ENCODE peak calls at places on chromosomes 11 and 22, in seven cellular contexts. P is naive thymus-derived CD4-positive, alpha-beta T cell; O is MM.1S; A is SJSA1; N is endodermal cell; B is K562; L is astrocyte. J is an unnamed sample.

GRCh38 chr11:111766834-111767142 is 599 bp upstream of the PPP2R1B start:
- DNase-seq in P (no peak), O (no peak), A (no peak), N (no peak), B (peak; percentile 39), L (no peak), J (no peak)

GRCh38 chr22:23233084-23233501 is 52.8 kb downstream of the BCR start:
- DNase-seq in P (no peak), O (no peak), A (no peak), N (peak; percentile 78), B (no peak), L (peak; percentile 16), J (no peak)

GRCh38 chr11:45155058-45155551 is 8.7 kb downstream of the PRDM11 start:
- DNase-seq in P (no peak), O (no peak), A (no peak), N (no peak), B (no peak), L (no peak), J (no peak)

GRCh38 chr11:59787255-59787588 is 23.4 kb downstream of the MRPL16 start:
- DNase-seq in P (no peak), O (no peak), A (no peak), N (no peak), B (no peak), L (no peak), J (no peak)

GRCh38 chr22:24406322-24407277 is 20.8 kb upstream of the ADORA2A start:
- DNase-seq in P (no peak), O (no peak), A (no peak), N (peak; percentile 42), B (peak; percentile 64), L (no peak), J (no peak)

GRCh38 chr11:93694109-93694508 is 32.6 kb downstream of the CEP295 start:
- DNase-seq in P (no peak), O (no peak), A (no peak), N (no peak), B (no peak), L (no peak), J (no peak)

GRCh38 chr11:15769203-15769602 is 587.1 kb downstream of the SOX6 start:
- DNase-seq in P (no peak), O (no peak), A (no peak), N (no peak), B (no peak), L (no peak), J (no peak)

GRCh38 chr22:38350444-38351359 is 33.5 kb upstream of the CSNK1E start:
- DNase-seq in P (no peak), O (no peak), A (no peak), N (no peak), B (no peak), L (no peak), J (no peak)

GRCh38 chr11:105179542-105180278 is 40.1 kb upstream of the CARD18 start:
- DNase-seq in P (no peak), O (no peak), A (no peak), N (no peak), B (no peak), L (peak; percentile 4), J (no peak)

GRCh38 chr11:115502636-115503082 is 1.6 kb downstream of the CADM1 start:
- DNase-seq in P (no peak), O (no peak), A (no peak), N (no peak), B (no peak), L (no peak), J (peak; percentile 1)

GRCh38 chr11:61903845-61904244 is 12.5 kb upstream of the FADS3 start:
- DNase-seq in P (no peak), O (no peak), A (no peak), N (no peak), B (no peak), L (no peak), J (no peak)

GRCh38 chr22:39690901-39691620 is 120.5 kb downstream of the CACNA1I start:
- DNase-seq in P (no peak), O (no peak), A (no peak), N (no peak), B (peak; percentile 31), L (no peak), J (peak; percentile 38)

GRCh38 chr22:35380013-35380412 is 883 bp upstream of the HMOX1 start:
- DNase-seq in P (no peak), O (no peak), A (no peak), N (no peak), B (no peak), L (no peak), J (no peak)

GRCh38 chr11:95923441-95923729 is 522 bp downstream of the MTMR2 start:
- DNase-seq in P (no peak), O (no peak), A (no peak), N (no peak), B (peak; percentile 23), L (no peak), J (no peak)

GRCh38 chr11:11022126-11022730 is 164.4 kb upstream of the ZBED5 start:
- DNase-seq in P (peak; percentile 9), O (peak; percentile 18), A (peak; percentile 18), N (no peak), B (peak; percentile 43), L (no peak), J (peak; percentile 21)

GRCh38 chr22:22195265-22196017 is 49.1 kb upstream of the VPREB1 start:
- DNase-seq in P (peak; percentile 68), O (peak; percentile 97), A (no peak), N (peak; percentile 98), B (peak; percentile 99), L (peak; percentile 6), J (peak; percentile 65)

GRCh38 chr11:96335389-96335788 is 7.6 kb downstream of the MAML2 start:
- DNase-seq in P (no peak), O (no peak), A (no peak), N (no peak), B (no peak), L (no peak), J (no peak)

GRCh38 chr11:12430912-12431311 is 53.5 kb downstream of the PARVA start:
- DNase-seq in P (no peak), O (no peak), A (no peak), N (no peak), B (no peak), L (peak; percentile 87), J (no peak)

GRCh38 chr22:34833982-34834510 is 231.9 kb upstream of the ISX start:
- DNase-seq in P (no peak), O (no peak), A (no peak), N (peak; percentile 67), B (no peak), L (no peak), J (no peak)

GRCh38 chr22:49263101-49263500 is 564.6 kb downstream of the BRD1 start:
- DNase-seq in P (no peak), O (no peak), A (no peak), N (peak; percentile 5), B (no peak), L (no peak), J (no peak)

GRCh38 chr22:37140686-37141323 is 8.9 kb downstream of the IL2RB start:
- DNase-seq in P (no peak), O (no peak), A (no peak), N (no peak), B (no peak), L (no peak), J (no peak)

GRCh38 chr11:56909080-56909479 is 79.6 kb upstream of the OR5AK2 start:
- DNase-seq in P (no peak), O (no peak), A (no peak), N (no peak), B (no peak), L (no peak), J (no peak)

GRCh38 chr11:47536925-47537324 is 16.0 kb downstream of the CELF1 start:
- DNase-seq in P (no peak), O (no peak), A (no peak), N (no peak), B (no peak), L (no peak), J (no peak)

GRCh38 chr11:47532597-47533213 is 20.2 kb downstream of the CELF1 start:
- DNase-seq in P (no peak), O (no peak), A (no peak), N (no peak), B (no peak), L (no peak), J (peak; percentile 69)

GRCh38 chr11:47534707-47535251 is 18.2 kb downstream of the CELF1 start:
- DNase-seq in P (no peak), O (no peak), A (no peak), N (no peak), B (no peak), L (no peak), J (peak; percentile 68)

GRCh38 chr11:47538741-47539575 is 14.0 kb downstream of the CELF1 start:
- DNase-seq in P (no peak), O (no peak), A (peak; percentile 51), N (no peak), B (no peak), L (no peak), J (peak; percentile 87)

GRCh38 chr11:47533690-47534135 is 19.2 kb downstream of the CELF1 start:
- DNase-seq in P (no peak), O (no peak), A (no peak), N (no peak), B (no peak), L (peak; percentile 77), J (no peak)
- H3K36me3 ChIP-seq in P (no peaks in the 10 kb centered on the region), O (no peaks in the 10 kb centered on the region), A (peaks cover 30% of the 10 kb centered on the region), N (peaks cover 58% of the 10 kb centered on the region), B (peaks cover 12% of the 10 kb centered on the region), L (no peaks in the 10 kb centered on the region), J (no peaks in the 10 kb centered on the region)

DNA sequence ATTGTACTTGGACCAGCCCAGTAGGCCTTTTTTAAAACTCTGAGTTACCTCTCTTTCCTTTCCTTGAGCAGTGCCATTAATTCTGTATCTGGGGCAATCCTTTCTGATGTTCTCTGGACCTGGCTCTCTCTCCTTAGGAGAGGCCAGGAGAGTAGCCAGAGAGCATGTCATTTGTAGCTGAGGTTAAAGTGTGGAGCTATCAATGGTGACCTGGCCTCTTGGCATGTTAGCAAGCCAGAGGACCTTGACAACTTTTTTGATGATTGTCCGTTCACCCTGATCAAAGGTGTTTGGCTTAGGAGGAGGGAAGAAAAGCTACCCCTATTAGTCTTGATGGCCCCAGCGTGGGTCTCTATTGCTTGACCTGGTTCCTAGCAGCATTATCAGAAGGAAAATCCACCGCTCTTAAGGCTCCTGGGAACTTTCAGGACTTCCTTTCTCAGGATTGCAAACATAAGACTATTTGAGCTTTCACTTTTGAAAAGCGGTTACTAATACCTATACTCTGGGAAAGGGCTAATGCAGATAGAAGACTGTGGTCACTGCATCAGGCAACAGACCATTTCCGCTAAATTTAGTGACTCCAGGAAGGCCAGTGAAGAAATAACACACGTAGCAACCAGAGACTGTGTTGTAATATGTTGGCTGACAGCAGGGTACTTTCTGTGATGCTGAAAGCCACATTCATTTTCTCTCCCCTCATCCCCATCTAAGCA is 18.2 kb downstream of the LIMK2 start:
- DNase-seq in P (no peak), O (no peak), A (no peak), N (no peak), B (no peak), L (no peak), J (no peak)
- H3K4me1 ChIP-seq in P (peaks cover 21% of the 10 kb centered on the region), O (peaks cover 20% of the 10 kb centered on the region), A (peaks cover 12% of the 10 kb centered on the region), N (peaks cover 7% of the 10 kb centered on the region), B (no peaks in the 10 kb centered on the region), L (no peaks in the 10 kb centered on the region), J (no peaks in the 10 kb centered on the region)

GRCh38 chr11:63639195-63639832 is 25.1 kb upstream of the PLAAT3 start:
- DNase-seq in P (peak; percentile 10), O (peak; percentile 44), A (peak; percentile 40), N (peak; percentile 10), B (no peak), L (no peak), J (peak; percentile 48)
- H3K36me3 ChIP-seq in P (no peaks in the 10 kb centered on the region), O (no peaks in the 10 kb centered on the region), A (peaks cover 86% of the 10 kb centered on the region), N (peaks cover 70% of the 10 kb centered on the region), B (peaks cover 67% of the 10 kb centered on the region), L (peaks cover 37% of the 10 kb centered on the region), J (peaks cover 57% of the 10 kb centered on the region)

GRCh38 chr11:76627541-76628082 is 42.9 kb downstream of the LRRC32 start:
- DNase-seq in P (no peak), O (no peak), A (no peak), N (no peak), B (no peak), L (no peak), J (no peak)
- H3K4me1 ChIP-seq in P (no peaks in the 10 kb centered on the region), O (peaks cover 25% of the 10 kb centered on the region), A (peaks cover 21% of the 10 kb centered on the region), N (peaks cover 12% of the 10 kb centered on the region), B (peaks cover 30% of the 10 kb centered on the region), L (peaks cover 27% of the 10 kb centered on the region), J (no peaks in the 10 kb centered on the region)

J was measured in A673.